ENCODE peak calls at places on chromosomes 16 and 17, in four cellular contexts. One of them, this sample, is unnamed.

GRCh38 chr16:8644151-8644512 is 22.6 kb downstream of the METTL22 start:
- DNase-seq in HCEC 1CT: no peak
- DNase-seq in nephron progenitor cell: no peak
- DNase-seq in activated CD4-positive, CD25-positive, alpha-beta regulatory T cell: no peak
- DNase-seq in this sample: no peak

GRCh38 chr16:69600202-69600601 is 34.4 kb downstream of the NFAT5 start:
- DNase-seq in HCEC 1CT: no peak
- DNase-seq in activated CD4-positive, CD25-positive, alpha-beta regulatory T cell: no peak
- DNase-seq in nephron progenitor cell: no peak
- DNase-seq in this sample: no peak

GRCh38 chr16:3193221-3194212 is 5.5 kb downstream of the OR1F1 start:
- DNase-seq in nephron progenitor cell: no peak
- DNase-seq in activated CD4-positive, CD25-positive, alpha-beta regulatory T cell: no peak
- DNase-seq in HCEC 1CT: no peak
- DNase-seq in this sample: no peak

GRCh38 chr17:79114455-79115301 is 40.1 kb downstream of the ENGASE start:
- DNase-seq in activated CD4-positive, CD25-positive, alpha-beta regulatory T cell: no peak
- DNase-seq in HCEC 1CT: no peak
- DNase-seq in nephron progenitor cell: no peak
- DNase-seq in this sample: no peak

GRCh38 chr17:32558328-32558955 is 71.6 kb downstream of the CDK5R1 start:
- DNase-seq in HCEC 1CT: no peak
- DNase-seq in activated CD4-positive, CD25-positive, alpha-beta regulatory T cell: no peak
- DNase-seq in nephron progenitor cell: no peak
- DNase-seq in this sample: no peak

GRCh38 chr17:27654654-27655524 is 23.9 kb downstream of the LGALS9 start:
- DNase-seq in HCEC 1CT: peak
- DNase-seq in nephron progenitor cell: peak
- DNase-seq in activated CD4-positive, CD25-positive, alpha-beta regulatory T cell: peak
- DNase-seq in this sample: peak

GRCh38 chr16:56647641-56648431 is 3.9 kb upstream of the MT1B start:
- DNase-seq in nephron progenitor cell: peak
- DNase-seq in activated CD4-positive, CD25-positive, alpha-beta regulatory T cell: no peak
- DNase-seq in HCEC 1CT: no peak
- DNase-seq in this sample: no peak

GRCh38 chr17:78396436-78397335 is 18.2 kb downstream of the PGS1 start:
- DNase-seq in nephron progenitor cell: no peak
- DNase-seq in activated CD4-positive, CD25-positive, alpha-beta regulatory T cell: no peak
- DNase-seq in HCEC 1CT: no peak
- DNase-seq in this sample: no peak

GRCh38 chr17:27480699-27481098 is 24.5 kb downstream of the KSR1 start:
- DNase-seq in HCEC 1CT: no peak
- DNase-seq in activated CD4-positive, CD25-positive, alpha-beta regulatory T cell: no peak
- DNase-seq in nephron progenitor cell: no peak
- DNase-seq in this sample: no peak

GRCh38 chr16:90046122-90046970 is 27.1 kb upstream of the DBNDD1 start:
- DNase-seq in nephron progenitor cell: no peak
- DNase-seq in HCEC 1CT: no peak
- DNase-seq in activated CD4-positive, CD25-positive, alpha-beta regulatory T cell: no peak
- DNase-seq in this sample: no peak

GRCh38 chr17:82358467-82359350 is at the start of gene TEX19:
- DNase-seq in nephron progenitor cell: no peak
- DNase-seq in activated CD4-positive, CD25-positive, alpha-beta regulatory T cell: no peak
- DNase-seq in HCEC 1CT: no peak
- DNase-seq in this sample: no peak

GRCh38 chr16:10871157-10871991 is 5.6 kb upstream of the CIITA start:
- DNase-seq in HCEC 1CT: peak
- DNase-seq in activated CD4-positive, CD25-positive, alpha-beta regulatory T cell: peak
- DNase-seq in nephron progenitor cell: no peak
- DNase-seq in this sample: no peak

GRCh38 chr17:41868568-41868967 is 3.3 kb upstream of the KLHL11 start:
- DNase-seq in nephron progenitor cell: no peak
- DNase-seq in activated CD4-positive, CD25-positive, alpha-beta regulatory T cell: no peak
- DNase-seq in HCEC 1CT: no peak
- DNase-seq in this sample: no peak

GRCh38 chr17:14950216-14950615 is 314.9 kb downstream of the PMP22 start:
- DNase-seq in activated CD4-positive, CD25-positive, alpha-beta regulatory T cell: no peak
- DNase-seq in nephron progenitor cell: no peak
- DNase-seq in HCEC 1CT: no peak
- DNase-seq in this sample: no peak

GRCh38 chr16:19223235-19223847 is 55.3 kb downstream of the SYT17 start:
- DNase-seq in nephron progenitor cell: peak
- DNase-seq in HCEC 1CT: peak
- DNase-seq in activated CD4-positive, CD25-positive, alpha-beta regulatory T cell: peak
- DNase-seq in this sample: no peak

GRCh38 chr16:89038811-89039735 is 54.6 kb upstream of the ACSF3 start:
- DNase-seq in nephron progenitor cell: peak
- DNase-seq in activated CD4-positive, CD25-positive, alpha-beta regulatory T cell: no peak
- DNase-seq in HCEC 1CT: no peak
- DNase-seq in this sample: no peak

GRCh38 chr17:1343554-1343953 is 56.5 kb downstream of the YWHAE start:
- DNase-seq in nephron progenitor cell: no peak
- DNase-seq in HCEC 1CT: no peak
- DNase-seq in activated CD4-positive, CD25-positive, alpha-beta regulatory T cell: no peak
- DNase-seq in this sample: no peak

GRCh38 chr17:74361613-74362391 is at the start of gene BTBD17:
- DNase-seq in HCEC 1CT: no peak
- DNase-seq in nephron progenitor cell: peak
- DNase-seq in activated CD4-positive, CD25-positive, alpha-beta regulatory T cell: peak
- DNase-seq in this sample: no peak

GRCh38 chr16:988465-989353 is 7.1 kb downstream of the SOX8 start:
- DNase-seq in activated CD4-positive, CD25-positive, alpha-beta regulatory T cell: no peak
- DNase-seq in HCEC 1CT: no peak
- DNase-seq in nephron progenitor cell: no peak
- DNase-seq in this sample: no peak

GRCh38 chr16:3035289-3035971 is 1.3 kb downstream of the BICDL2 start:
- DNase-seq in nephron progenitor cell: no peak
- DNase-seq in activated CD4-positive, CD25-positive, alpha-beta regulatory T cell: no peak
- DNase-seq in HCEC 1CT: no peak
- DNase-seq in this sample: no peak

GRCh38 chr17:31248986-31249385 is 48.1 kb downstream of the OMG start:
- DNase-seq in HCEC 1CT: peak
- DNase-seq in activated CD4-positive, CD25-positive, alpha-beta regulatory T cell: no peak
- DNase-seq in nephron progenitor cell: no peak
- DNase-seq in this sample: no peak

GRCh38 chr16:75138636-75139035 is 9.7 kb upstream of the ZFP1 start:
- DNase-seq in nephron progenitor cell: no peak
- DNase-seq in HCEC 1CT: no peak
- DNase-seq in activated CD4-positive, CD25-positive, alpha-beta regulatory T cell: no peak
- DNase-seq in this sample: no peak

GRCh38 chr16:77683845-77684526 is 38.3 kb upstream of the NUDT7 start:
- DNase-seq in activated CD4-positive, CD25-positive, alpha-beta regulatory T cell: no peak
- DNase-seq in HCEC 1CT: no peak
- DNase-seq in nephron progenitor cell: no peak
- DNase-seq in this sample: no peak

GRCh38 chr17:81902023-81902652 is at the start of gene NPB:
- DNase-seq in HCEC 1CT: no peak
- DNase-seq in activated CD4-positive, CD25-positive, alpha-beta regulatory T cell: no peak
- DNase-seq in nephron progenitor cell: peak
- DNase-seq in this sample: no peak

GRCh38 chr17:57106107-57106835 is 21.2 kb downstream of the AKAP1 start:
- DNase-seq in nephron progenitor cell: no peak
- DNase-seq in HCEC 1CT: no peak
- DNase-seq in activated CD4-positive, CD25-positive, alpha-beta regulatory T cell: no peak
- DNase-seq in this sample: no peak

GRCh38 chr17:32870027-32870670 is 6.8 kb downstream of the MYO1D start:
- DNase-seq in nephron progenitor cell: no peak
- DNase-seq in activated CD4-positive, CD25-positive, alpha-beta regulatory T cell: no peak
- DNase-seq in HCEC 1CT: peak
- DNase-seq in this sample: no peak

GRCh38 chr17:37818689-37819088 is 73.8 kb upstream of the HNF1B start:
- DNase-seq in HCEC 1CT: no peak
- DNase-seq in nephron progenitor cell: no peak
- DNase-seq in activated CD4-positive, CD25-positive, alpha-beta regulatory T cell: no peak
- DNase-seq in this sample: no peak

GRCh38 chr17:2064511-2064910 is 9.6 kb downstream of the HIC1 start:
- DNase-seq in HCEC 1CT: peak
- DNase-seq in activated CD4-positive, CD25-positive, alpha-beta regulatory T cell: no peak
- DNase-seq in nephron progenitor cell: no peak
- DNase-seq in this sample: no peak

GRCh38 chr16:30527635-30528178 is 1.3 kb upstream of the ZNF768 start:
- DNase-seq in HCEC 1CT: no peak
- DNase-seq in nephron progenitor cell: no peak
- DNase-seq in activated CD4-positive, CD25-positive, alpha-beta regulatory T cell: no peak
- DNase-seq in this sample: no peak

GRCh38 chr16:57795431-57795878 is 6.8 kb downstream of the KIFC3 start:
- DNase-seq in activated CD4-positive, CD25-positive, alpha-beta regulatory T cell: no peak
- DNase-seq in nephron progenitor cell: peak
- DNase-seq in HCEC 1CT: peak
- DNase-seq in this sample: no peak

GRCh38 chr17:17724307-17724921 is 43.2 kb downstream of the RAI1 start:
- DNase-seq in HCEC 1CT: no peak
- DNase-seq in activated CD4-positive, CD25-positive, alpha-beta regulatory T cell: no peak
- DNase-seq in nephron progenitor cell: no peak
- DNase-seq in this sample: no peak

GRCh38 chr17:246851-247421 is 65.5 kb upstream of the DOC2B start:
- DNase-seq in nephron progenitor cell: no peak
- DNase-seq in activated CD4-positive, CD25-positive, alpha-beta regulatory T cell: no peak
- DNase-seq in HCEC 1CT: no peak
- DNase-seq in this sample: no peak

GRCh38 chr17:61139219-61139618 is 260.4 kb upstream of the TBX2 start:
- DNase-seq in HCEC 1CT: peak
- DNase-seq in activated CD4-positive, CD25-positive, alpha-beta regulatory T cell: no peak
- DNase-seq in nephron progenitor cell: no peak
- DNase-seq in this sample: no peak

This sample was measured in type B pancreatic cell.